ENCODE peak calls at places on chromosomes 13 and 19, in eight cellular contexts. X is A549; I is right atrium auricular region; U is HT-29; E is AG08396; D is H7; V is cardiac fibroblast; J is stimulated activated CD8-positive, alpha-beta memory T cell treated with anti-CD3 and anti-CD28 coated beads, Interleukin-7, amount 100 ng/mL, for 1 hour. C is an unnamed sample.
A peak's percentile ranks its signal among the peaks of the same experiment; 100 is the strongest.

GRCh38 chr13:19085876-19086275 is 95.7 kb downstream of the TUBA3C start:
- DNase-seq in X (no peak), I (no peak), U (no peak), E (no peak), D (no peak), V (no peak), J (no peak), C (no peak)

GRCh38 chr19:33325920-33326319 is 23.6 kb upstream of the CEBPA start:
- DNase-seq in X (no peak), I (peak; percentile 65), U (no peak), E (no peak), D (no peak), V (peak; percentile 43), J (no peak), C (no peak)

GRCh38 chr19:13790354-13790753 is 4.9 kb upstream of the ZSWIM4 start:
- DNase-seq in X (no peak), I (no peak), U (no peak), E (no peak), D (no peak), V (peak; percentile 42), J (no peak), C (no peak)

GRCh38 chr13:25037057-25037813 is 58.7 kb upstream of the PABPC3 start:
- DNase-seq in X (no peak), I (no peak), U (peak; percentile 84), E (peak; percentile 59), D (peak; percentile 73), V (peak; percentile 76), J (no peak), C (peak; percentile 23)

GRCh38 chr13:105518086-105518485 is 1017.4 kb downstream of the EFNB2 start:
- DNase-seq in X (no peak), I (no peak), U (no peak), E (no peak), D (no peak), V (peak; percentile 65), J (no peak), C (no peak)

GRCh38 chr19:37991841-37992248 is 84.8 kb downstream of the SIPA1L3 start:
- DNase-seq in X (no peak), I (no peak), U (no peak), E (no peak), D (no peak), V (no peak), J (no peak), C (no peak)

GRCh38 chr13:48954086-48954485 is 21.6 kb upstream of the FNDC3A start:
- DNase-seq in X (no peak), I (no peak), U (no peak), E (no peak), D (no peak), V (peak; percentile 80), J (no peak), C (no peak)

GRCh38 chr13:80881495-80882482 is 540.9 kb upstream of the SPRY2 start:
- DNase-seq in X (no peak), I (no peak), U (no peak), E (no peak), D (no peak), V (no peak), J (no peak), C (no peak)

GRCh38 chr19:56393119-56394012 is at the start of gene ZNF582:
- DNase-seq in X (peak; percentile 90), I (peak; percentile 95), U (no peak), E (peak; percentile 96), D (peak; percentile 88), V (peak; percentile 98), J (peak; percentile 74), C (peak; percentile 91)

GRCh38 chr19:18119243-18120105 is 21.9 kb downstream of the MAST3 start:
- DNase-seq in X (no peak), I (no peak), U (no peak), E (no peak), D (peak; percentile 55), V (no peak), J (no peak), C (no peak)

GRCh38 chr13:58620171-58620570 is 988.6 kb downstream of the PCDH17 start:
- DNase-seq in X (no peak), I (no peak), U (no peak), E (no peak), D (peak; percentile 7), V (no peak), J (no peak), C (no peak)

GRCh38 chr19:18496980-18497256 is 25.0 kb downstream of the ELL start:
- DNase-seq in X (no peak), I (no peak), U (no peak), E (no peak), D (no peak), V (no peak), J (no peak), C (no peak)

GRCh38 chr13:46593403-46593802 is 40.4 kb downstream of the LRCH1 start:
- DNase-seq in X (no peak), I (no peak), U (no peak), E (no peak), D (no peak), V (no peak), J (no peak), C (no peak)

GRCh38 chr13:113972451-113973217 is 1.2 kb downstream of the C13orf46 start:
- DNase-seq in X (no peak), I (no peak), U (no peak), E (no peak), D (peak; percentile 60), V (no peak), J (no peak), C (no peak)

GRCh38 chr13:95087746-95088305 is 213.4 kb downstream of the ABCC4 start:
- DNase-seq in X (no peak), I (no peak), U (peak; percentile 60), E (peak; percentile 21), D (no peak), V (peak; percentile 73), J (no peak), C (no peak)

GRCh38 chr19:34319230-34319585 is 45.8 kb upstream of the GPI start:
- DNase-seq in X (no peak), I (no peak), U (no peak), E (no peak), D (no peak), V (no peak), J (no peak), C (no peak)

GRCh38 chr13:42906257-42906656 is 85.8 kb downstream of the EPSTI1 start:
- DNase-seq in X (no peak), I (no peak), U (no peak), E (no peak), D (no peak), V (no peak), J (no peak), C (no peak)

GRCh38 chr19:34926685-34927375 is at the start of gene ZNF30:
- DNase-seq in X (peak; percentile 96), I (peak; percentile 90), U (peak; percentile 98), E (peak; percentile 98), D (peak; percentile 96), V (peak; percentile 92), J (peak; percentile 58), C (peak; percentile 78)

GRCh38 chr13:29597701-29598100 is 2.2 kb upstream of the SLC7A1 start:
- DNase-seq in X (no peak), I (no peak), U (no peak), E (no peak), D (no peak), V (no peak), J (no peak), C (no peak)